ENCODE peak calls at places on chromosome 10, in seven cellular contexts. One of them, this sample, is unnamed.

GRCh38 chr10:123562811-123563580 is 103.2 kb upstream of the GPR26 start:
- DNase-seq in endodermal cell: peak; percentile 41
- DNase-seq in transverse colon: no peak
- DNase-seq in hepatocyte: no peak
- DNase-seq in astrocyte of the cerebellum: no peak
- DNase-seq in A549: no peak
- DNase-seq in mucosa of descending colon: no peak
- DNase-seq in this sample: no peak

GRCh38 chr10:97069576-97070362 is 116.0 kb downstream of the SLIT1 start:
- DNase-seq in endodermal cell: peak; percentile 41
- DNase-seq in transverse colon: no peak
- DNase-seq in hepatocyte: no peak
- DNase-seq in astrocyte of the cerebellum: no peak
- DNase-seq in A549: peak; percentile 84
- DNase-seq in mucosa of descending colon: no peak
- DNase-seq in this sample: no peak

GRCh38 chr10:114245128-114245791 is 6.2 kb downstream of the VWA2 start:
- DNase-seq in endodermal cell: no peak
- DNase-seq in transverse colon: no peak
- DNase-seq in hepatocyte: peak; percentile 28
- DNase-seq in astrocyte of the cerebellum: no peak
- DNase-seq in A549: no peak
- DNase-seq in mucosa of descending colon: no peak
- DNase-seq in this sample: no peak

GRCh38 chr10:89490589-89491335 is 44.6 kb downstream of the SLC16A12 start:
- DNase-seq in endodermal cell: no peak
- DNase-seq in transverse colon: no peak
- DNase-seq in hepatocyte: no peak
- DNase-seq in astrocyte of the cerebellum: no peak
- DNase-seq in A549: no peak
- DNase-seq in mucosa of descending colon: no peak
- DNase-seq in this sample: no peak

GRCh38 chr10:118965636-118966035 is 63.9 kb upstream of the NANOS1 start:
- DNase-seq in endodermal cell: no peak
- DNase-seq in transverse colon: no peak
- DNase-seq in hepatocyte: peak; percentile 33
- DNase-seq in astrocyte of the cerebellum: no peak
- DNase-seq in A549: no peak
- DNase-seq in mucosa of descending colon: no peak
- DNase-seq in this sample: no peak

GRCh38 chr10:91829268-91829667 is 31.0 kb downstream of the TNKS2 start:
- DNase-seq in endodermal cell: no peak
- DNase-seq in transverse colon: no peak
- DNase-seq in hepatocyte: no peak
- DNase-seq in astrocyte of the cerebellum: no peak
- DNase-seq in A549: no peak
- DNase-seq in mucosa of descending colon: no peak
- DNase-seq in this sample: no peak

GRCh38 chr10:86300399-86300925 is 66.1 kb downstream of the GRID1 start:
- DNase-seq in endodermal cell: peak; percentile 18
- DNase-seq in transverse colon: no peak
- DNase-seq in hepatocyte: no peak
- DNase-seq in astrocyte of the cerebellum: no peak
- DNase-seq in A549: no peak
- DNase-seq in mucosa of descending colon: no peak
- DNase-seq in this sample: no peak

GRCh38 chr10:78605800-78606350 is 462.9 kb upstream of the ZMIZ1 start:
- DNase-seq in endodermal cell: peak; percentile 7
- DNase-seq in transverse colon: no peak
- DNase-seq in hepatocyte: no peak
- DNase-seq in astrocyte of the cerebellum: no peak
- DNase-seq in A549: peak; percentile 67
- DNase-seq in mucosa of descending colon: no peak
- DNase-seq in this sample: no peak

GRCh38 chr10:32379950-32380547 is 33.1 kb upstream of the EPC1 start:
- DNase-seq in endodermal cell: no peak
- DNase-seq in transverse colon: no peak
- DNase-seq in hepatocyte: no peak
- DNase-seq in astrocyte of the cerebellum: no peak
- DNase-seq in A549: no peak
- DNase-seq in mucosa of descending colon: no peak
- DNase-seq in this sample: no peak

GRCh38 chr10:52883996-52884871 is 111.7 kb upstream of the MBL2 start:
- DNase-seq in endodermal cell: peak; percentile 83
- DNase-seq in transverse colon: no peak
- DNase-seq in hepatocyte: peak; percentile 78
- DNase-seq in astrocyte of the cerebellum: peak; percentile 57
- DNase-seq in A549: peak; percentile 68
- DNase-seq in mucosa of descending colon: peak; percentile 21
- DNase-seq in this sample: no peak

GRCh38 chr10:112628951-112629604 is 182.1 kb downstream of the VTI1A start:
- DNase-seq in endodermal cell: no peak
- DNase-seq in transverse colon: no peak
- DNase-seq in hepatocyte: no peak
- DNase-seq in astrocyte of the cerebellum: no peak
- DNase-seq in A549: no peak
- DNase-seq in mucosa of descending colon: no peak
- DNase-seq in this sample: no peak

GRCh38 chr10:42544945-42545344 is 93.4 kb downstream of the ZNF33B start:
- DNase-seq in endodermal cell: no peak
- DNase-seq in transverse colon: no peak
- DNase-seq in hepatocyte: no peak
- DNase-seq in astrocyte of the cerebellum: no peak
- DNase-seq in A549: no peak
- DNase-seq in mucosa of descending colon: no peak
- DNase-seq in this sample: no peak

GRCh38 chr10:84613336-84614021 is 285.1 kb downstream of the CCSER2 start:
- DNase-seq in endodermal cell: peak; percentile 94
- DNase-seq in transverse colon: peak; percentile 18
- DNase-seq in hepatocyte: peak; percentile 78
- DNase-seq in astrocyte of the cerebellum: peak; percentile 23
- DNase-seq in A549: peak; percentile 80
- DNase-seq in mucosa of descending colon: peak; percentile 25
- DNase-seq in this sample: no peak

GRCh38 chr10:96665306-96665705 is 55.0 kb downstream of the PIK3AP1 start:
- DNase-seq in endodermal cell: no peak
- DNase-seq in transverse colon: no peak
- DNase-seq in hepatocyte: no peak
- DNase-seq in astrocyte of the cerebellum: no peak
- DNase-seq in A549: peak; percentile 27
- DNase-seq in mucosa of descending colon: no peak
- DNase-seq in this sample: no peak

GRCh38 chr10:127353544-127353943 is 157.2 kb upstream of the INSYN2A start:
- DNase-seq in endodermal cell: no peak
- DNase-seq in transverse colon: no peak
- DNase-seq in hepatocyte: no peak
- DNase-seq in astrocyte of the cerebellum: no peak
- DNase-seq in A549: no peak
- DNase-seq in mucosa of descending colon: no peak
- DNase-seq in this sample: no peak

GRCh38 chr10:117964528-117964927 is 82.2 kb downstream of the RAB11FIP2 start:
- DNase-seq in endodermal cell: no peak
- DNase-seq in transverse colon: no peak
- DNase-seq in hepatocyte: no peak
- DNase-seq in astrocyte of the cerebellum: no peak
- DNase-seq in A549: no peak
- DNase-seq in mucosa of descending colon: no peak
- DNase-seq in this sample: no peak

GRCh38 chr10:62640386-62640785 is 164.1 kb upstream of the ADO start:
- DNase-seq in endodermal cell: no peak
- DNase-seq in transverse colon: no peak
- DNase-seq in hepatocyte: no peak
- DNase-seq in astrocyte of the cerebellum: no peak
- DNase-seq in A549: no peak
- DNase-seq in mucosa of descending colon: no peak
- DNase-seq in this sample: no peak

GRCh38 chr10:28300027-28300426 is 2.8 kb downstream of the MPP7 start:
- DNase-seq in endodermal cell: no peak
- DNase-seq in transverse colon: no peak
- DNase-seq in hepatocyte: no peak
- DNase-seq in astrocyte of the cerebellum: no peak
- DNase-seq in A549: no peak
- DNase-seq in mucosa of descending colon: no peak
- DNase-seq in this sample: no peak

GRCh38 chr10:23980054-23980453 is 228.9 kb upstream of the KIAA1217 start:
- DNase-seq in endodermal cell: no peak
- DNase-seq in transverse colon: no peak
- DNase-seq in hepatocyte: peak; percentile 61
- DNase-seq in astrocyte of the cerebellum: no peak
- DNase-seq in A549: no peak
- DNase-seq in mucosa of descending colon: no peak
- DNase-seq in this sample: no peak

GRCh38 chr10:74187237-74187636 is 36.2 kb downstream of the ADK start:
- DNase-seq in endodermal cell: no peak
- DNase-seq in transverse colon: no peak
- DNase-seq in hepatocyte: no peak
- DNase-seq in astrocyte of the cerebellum: no peak
- DNase-seq in A549: no peak
- DNase-seq in mucosa of descending colon: no peak
- DNase-seq in this sample: no peak

GRCh38 chr10:21624951-21625350 is 90.9 kb downstream of the MLLT10 start:
- DNase-seq in endodermal cell: no peak
- DNase-seq in transverse colon: no peak
- DNase-seq in hepatocyte: no peak
- DNase-seq in astrocyte of the cerebellum: no peak
- DNase-seq in A549: no peak
- DNase-seq in mucosa of descending colon: no peak
- DNase-seq in this sample: no peak

GRCh38 chr10:102421645-102422585 is 1.3 kb downstream of the FBXL15 start:
- DNase-seq in endodermal cell: peak; percentile 82
- DNase-seq in transverse colon: peak; percentile 66
- DNase-seq in hepatocyte: peak; percentile 64
- DNase-seq in astrocyte of the cerebellum: no peak
- DNase-seq in A549: no peak
- DNase-seq in mucosa of descending colon: peak; percentile 53
- DNase-seq in this sample: no peak

GRCh38 chr10:104032144-104032775 is 53.4 kb downstream of the COL17A1 start:
- DNase-seq in endodermal cell: peak; percentile 69
- DNase-seq in transverse colon: no peak
- DNase-seq in hepatocyte: no peak
- DNase-seq in astrocyte of the cerebellum: no peak
- DNase-seq in A549: no peak
- DNase-seq in mucosa of descending colon: no peak
- DNase-seq in this sample: no peak

GRCh38 chr10:100501423-100501822 is 18.2 kb downstream of the SEC31B start:
- DNase-seq in endodermal cell: no peak
- DNase-seq in transverse colon: no peak
- DNase-seq in hepatocyte: no peak
- DNase-seq in astrocyte of the cerebellum: no peak
- DNase-seq in A549: no peak
- DNase-seq in mucosa of descending colon: no peak
- DNase-seq in this sample: no peak

GRCh38 chr10:33120275-33120674 is 162.2 kb upstream of the ITGB1 start:
- DNase-seq in endodermal cell: no peak
- DNase-seq in transverse colon: no peak
- DNase-seq in hepatocyte: no peak
- DNase-seq in astrocyte of the cerebellum: no peak
- DNase-seq in A549: no peak
- DNase-seq in mucosa of descending colon: no peak
- DNase-seq in this sample: no peak

GRCh38 chr10:3512263-3512662 is 272.7 kb downstream of the KLF6 start:
- DNase-seq in endodermal cell: peak; percentile 63
- DNase-seq in transverse colon: no peak
- DNase-seq in hepatocyte: no peak
- DNase-seq in astrocyte of the cerebellum: no peak
- DNase-seq in A549: no peak
- DNase-seq in mucosa of descending colon: no peak
- DNase-seq in this sample: no peak
- TF ChIP-seq CTCF in endodermal cell: peak; percentile 58
- TF ChIP-seq CTCF in transverse colon: no peak
- TF ChIP-seq CTCF in hepatocyte: no peak
- TF ChIP-seq CTCF in astrocyte of the cerebellum: no peak
- TF ChIP-seq CTCF in A549: no peak
- TF ChIP-seq CTCF in mucosa of descending colon: no peak
- TF ChIP-seq CTCF in this sample: no peak

GRCh38 chr10:110221721-110222261 is 14.4 kb downstream of the MXI1 start:
- DNase-seq in endodermal cell: peak; percentile 88
- DNase-seq in transverse colon: peak; percentile 72
- DNase-seq in hepatocyte: peak; percentile 89
- DNase-seq in astrocyte of the cerebellum: peak; percentile 76
- DNase-seq in A549: peak; percentile 68
- DNase-seq in mucosa of descending colon: peak; percentile 52
- DNase-seq in this sample: peak; percentile 42
- TF ChIP-seq CTCF in endodermal cell: peak; percentile 46
- TF ChIP-seq CTCF in transverse colon: no peak
- TF ChIP-seq CTCF in hepatocyte: peak; percentile 47
- TF ChIP-seq CTCF in astrocyte of the cerebellum: peak; percentile 44
- TF ChIP-seq CTCF in A549: no peak
- TF ChIP-seq CTCF in mucosa of descending colon: no peak
- TF ChIP-seq CTCF in this sample: no peak

DNA sequence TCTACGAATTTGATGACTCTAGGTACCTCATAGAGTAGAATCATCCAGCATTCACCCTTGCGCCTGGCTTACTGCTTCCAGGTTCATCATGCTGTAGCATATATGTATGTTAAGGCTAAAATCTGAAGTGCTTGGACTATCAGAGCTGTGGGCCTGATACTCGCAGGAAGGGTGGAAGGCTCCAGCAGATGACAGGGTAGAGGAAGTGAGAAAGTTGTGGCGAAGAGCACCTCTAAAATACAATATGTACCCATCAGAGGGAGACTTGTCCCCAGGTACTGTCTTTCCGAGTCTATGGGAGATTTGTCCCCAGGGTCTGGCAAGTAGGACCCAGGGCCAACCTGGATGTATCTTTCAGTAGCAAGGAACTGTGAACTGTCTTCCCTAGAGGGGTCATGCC is 48.1 kb upstream of the PLEKHA1 start:
- DNase-seq in endodermal cell: no peak
- DNase-seq in transverse colon: no peak
- DNase-seq in hepatocyte: no peak
- DNase-seq in astrocyte of the cerebellum: no peak
- DNase-seq in A549: no peak
- DNase-seq in mucosa of descending colon: no peak
- DNase-seq in this sample: no peak
- TF ChIP-seq CTCF in endodermal cell: no peak
- TF ChIP-seq CTCF in transverse colon: no peak
- TF ChIP-seq CTCF in hepatocyte: no peak
- TF ChIP-seq CTCF in astrocyte of the cerebellum: no peak
- TF ChIP-seq CTCF in A549: no peak
- TF ChIP-seq CTCF in mucosa of descending colon: no peak
- TF ChIP-seq CTCF in this sample: no peak

DNA sequence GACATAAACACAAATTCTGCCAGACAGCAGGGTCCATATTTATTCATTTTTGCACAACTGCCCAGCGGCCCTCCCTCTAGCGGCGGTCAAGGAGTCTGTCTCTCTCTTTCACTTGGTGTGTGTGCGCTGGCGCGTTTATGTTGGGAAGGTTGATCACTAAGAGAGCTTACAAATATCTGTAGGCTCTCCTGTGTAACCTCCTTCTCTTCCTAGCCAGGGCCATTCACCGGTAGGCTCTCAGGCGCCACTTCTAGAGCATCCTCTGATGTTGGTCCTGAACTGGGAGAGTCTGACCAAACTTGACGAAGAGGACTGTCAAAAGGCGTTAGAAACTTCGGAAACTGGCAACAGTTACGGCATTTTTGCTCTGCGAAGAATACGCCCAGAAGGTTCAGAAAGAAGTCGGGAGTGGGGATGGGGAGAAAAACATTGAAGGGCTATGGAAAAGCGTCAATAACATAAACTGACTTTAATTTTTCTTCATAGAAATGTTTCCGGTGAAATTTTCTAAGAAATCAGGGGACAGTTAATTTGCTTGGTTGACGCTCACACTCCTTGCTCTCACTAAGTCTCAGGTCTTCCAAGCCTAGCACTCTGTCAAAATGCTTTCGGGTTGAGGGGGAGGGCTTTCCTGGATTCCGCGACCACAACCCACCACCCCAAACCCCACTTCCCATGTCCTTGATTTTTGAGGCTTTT is 731.1 kb downstream of the ZWINT start:
- DNase-seq in endodermal cell: peak; percentile 80
- DNase-seq in transverse colon: no peak
- DNase-seq in hepatocyte: peak; percentile 77
- DNase-seq in astrocyte of the cerebellum: peak; percentile 65
- DNase-seq in A549: peak; percentile 75
- DNase-seq in mucosa of descending colon: peak; percentile 17
- DNase-seq in this sample: no peak
- TF ChIP-seq CTCF in endodermal cell: peak; percentile 89
- TF ChIP-seq CTCF in transverse colon: peak; percentile 48
- TF ChIP-seq CTCF in hepatocyte: peak; percentile 75
- TF ChIP-seq CTCF in astrocyte of the cerebellum: peak; percentile 89
- TF ChIP-seq CTCF in A549: peak; percentile 41
- TF ChIP-seq CTCF in mucosa of descending colon: no peak
- TF ChIP-seq CTCF in this sample: no peak

This sample was measured in natural killer cell.